ENCODE peak calls at places on chromosomes 6 and 20, in nine cellular contexts. One of them, this sample, is unnamed. For H3K4me1, the result is how much of the 10 kb centered on the place peaks cover.

GRCh38 chr6:96015791-96016776 is at the start of gene FUT9:
- DNase-seq in GM23248: no peak
- DNase-seq in mucosa of descending colon: peak
- DNase-seq in cardiac muscle cell: peak
- DNase-seq in heart right ventricle: no peak
- DNase-seq in lower lobe of right lung: no peak
- DNase-seq in tibial artery: peak
- DNase-seq in MM.1S: peak
- DNase-seq in lung: no peak
- DNase-seq in this sample: no peak

GRCh38 chr6:166691199-166691598 is 64.1 kb upstream of the RPS6KA2 start:
- DNase-seq in GM23248: peak
- DNase-seq in mucosa of descending colon: no peak
- DNase-seq in cardiac muscle cell: peak
- DNase-seq in heart right ventricle: peak
- DNase-seq in lower lobe of right lung: no peak
- DNase-seq in tibial artery: no peak
- DNase-seq in MM.1S: no peak
- DNase-seq in lung: peak
- DNase-seq in this sample: no peak

GRCh38 chr6:43181942-43182860 is at the start of gene CUL9:
- DNase-seq in GM23248: peak
- DNase-seq in mucosa of descending colon: peak
- DNase-seq in cardiac muscle cell: peak
- DNase-seq in heart right ventricle: peak
- DNase-seq in lower lobe of right lung: peak
- DNase-seq in tibial artery: peak
- DNase-seq in MM.1S: peak
- DNase-seq in lung: peak
- DNase-seq in this sample: peak

GRCh38 chr20:47211036-47211435 is 145.5 kb downstream of the ZMYND8 start:
- DNase-seq in GM23248: no peak
- DNase-seq in mucosa of descending colon: no peak
- DNase-seq in cardiac muscle cell: no peak
- DNase-seq in heart right ventricle: no peak
- DNase-seq in lower lobe of right lung: no peak
- DNase-seq in tibial artery: no peak
- DNase-seq in MM.1S: no peak
- DNase-seq in lung: no peak
- DNase-seq in this sample: no peak

GRCh38 chr6:4125933-4126864 is 9.2 kb downstream of the ECI2 start:
- DNase-seq in GM23248: peak
- DNase-seq in mucosa of descending colon: no peak
- DNase-seq in cardiac muscle cell: no peak
- DNase-seq in heart right ventricle: no peak
- DNase-seq in lower lobe of right lung: no peak
- DNase-seq in tibial artery: no peak
- DNase-seq in MM.1S: no peak
- DNase-seq in lung: no peak
- DNase-seq in this sample: no peak

GRCh38 chr6:97175806-97176205 is 107.2 kb downstream of the MMS22L start:
- DNase-seq in GM23248: no peak
- DNase-seq in mucosa of descending colon: no peak
- DNase-seq in cardiac muscle cell: peak
- DNase-seq in heart right ventricle: no peak
- DNase-seq in lower lobe of right lung: no peak
- DNase-seq in tibial artery: no peak
- DNase-seq in MM.1S: no peak
- DNase-seq in lung: peak
- DNase-seq in this sample: no peak

GRCh38 chr6:42696526-42697267 is 25.7 kb downstream of the PRPH2 start:
- DNase-seq in GM23248: peak
- DNase-seq in mucosa of descending colon: no peak
- DNase-seq in cardiac muscle cell: no peak
- DNase-seq in heart right ventricle: no peak
- DNase-seq in lower lobe of right lung: no peak
- DNase-seq in tibial artery: no peak
- DNase-seq in MM.1S: no peak
- DNase-seq in lung: no peak
- DNase-seq in this sample: no peak

GRCh38 chr20:48975955-48976354 is 54.4 kb downstream of the ARFGEF2 start:
- DNase-seq in GM23248: no peak
- DNase-seq in mucosa of descending colon: no peak
- DNase-seq in cardiac muscle cell: no peak
- DNase-seq in heart right ventricle: no peak
- DNase-seq in lower lobe of right lung: no peak
- DNase-seq in tibial artery: no peak
- DNase-seq in MM.1S: no peak
- DNase-seq in lung: no peak
- DNase-seq in this sample: no peak

GRCh38 chr20:32674362-32674789 is 635 bp upstream of the C20orf203 start:
- DNase-seq in GM23248: peak
- DNase-seq in mucosa of descending colon: peak
- DNase-seq in cardiac muscle cell: peak
- DNase-seq in heart right ventricle: no peak
- DNase-seq in lower lobe of right lung: no peak
- DNase-seq in tibial artery: no peak
- DNase-seq in MM.1S: peak
- DNase-seq in lung: peak
- DNase-seq in this sample: no peak

GRCh38 chr6:125748534-125749111 is 809 bp upstream of the HEY2 start:
- DNase-seq in GM23248: peak
- DNase-seq in mucosa of descending colon: no peak
- DNase-seq in cardiac muscle cell: peak
- DNase-seq in heart right ventricle: no peak
- DNase-seq in lower lobe of right lung: no peak
- DNase-seq in tibial artery: no peak
- DNase-seq in MM.1S: no peak
- DNase-seq in lung: no peak
- DNase-seq in this sample: peak

GRCh38 chr20:60352580-60352979 is 394.4 kb downstream of the CDH26 start:
- DNase-seq in GM23248: no peak
- DNase-seq in mucosa of descending colon: no peak
- DNase-seq in cardiac muscle cell: no peak
- DNase-seq in heart right ventricle: no peak
- DNase-seq in lower lobe of right lung: no peak
- DNase-seq in tibial artery: no peak
- DNase-seq in MM.1S: no peak
- DNase-seq in lung: no peak
- DNase-seq in this sample: no peak

GRCh38 chr20:44695295-44696230 is 19.6 kb upstream of the CCN5 start:
- DNase-seq in GM23248: peak
- DNase-seq in mucosa of descending colon: no peak
- DNase-seq in cardiac muscle cell: no peak
- DNase-seq in heart right ventricle: no peak
- DNase-seq in lower lobe of right lung: no peak
- DNase-seq in tibial artery: peak
- DNase-seq in MM.1S: peak
- DNase-seq in lung: no peak
- DNase-seq in this sample: no peak

GRCh38 chr20:18679020-18679419 is 91.2 kb downstream of the DTD1 start:
- DNase-seq in GM23248: peak
- DNase-seq in mucosa of descending colon: no peak
- DNase-seq in cardiac muscle cell: no peak
- DNase-seq in heart right ventricle: no peak
- DNase-seq in lower lobe of right lung: no peak
- DNase-seq in tibial artery: no peak
- DNase-seq in MM.1S: peak
- DNase-seq in lung: no peak
- DNase-seq in this sample: no peak

GRCh38 chr20:26218301-26218700 is 521.6 kb upstream of the ZNF337 start:
- DNase-seq in GM23248: peak
- DNase-seq in mucosa of descending colon: no peak
- DNase-seq in cardiac muscle cell: no peak
- DNase-seq in heart right ventricle: no peak
- DNase-seq in lower lobe of right lung: no peak
- DNase-seq in tibial artery: no peak
- DNase-seq in MM.1S: no peak
- DNase-seq in lung: no peak
- DNase-seq in this sample: no peak

GRCh38 chr6:24425091-24425490 is 22.4 kb downstream of the MRS2 start:
- DNase-seq in GM23248: no peak
- DNase-seq in mucosa of descending colon: no peak
- DNase-seq in cardiac muscle cell: no peak
- DNase-seq in heart right ventricle: no peak
- DNase-seq in lower lobe of right lung: no peak
- DNase-seq in tibial artery: no peak
- DNase-seq in MM.1S: no peak
- DNase-seq in lung: no peak
- DNase-seq in this sample: no peak
- H3K4me1 ChIP-seq in GM23248: under half
- H3K4me1 ChIP-seq in mucosa of descending colon: under half
- H3K4me1 ChIP-seq in cardiac muscle cell: under half
- H3K4me1 ChIP-seq in heart right ventricle: under half
- H3K4me1 ChIP-seq in lower lobe of right lung: under half
- H3K4me1 ChIP-seq in tibial artery: under half
- H3K4me1 ChIP-seq in MM.1S: under half
- H3K4me1 ChIP-seq in lung: under half
- H3K4me1 ChIP-seq in this sample: under half

GRCh38 chr20:10790013-10790412 is 116.2 kb upstream of the JAG1 start:
- DNase-seq in GM23248: no peak
- DNase-seq in mucosa of descending colon: no peak
- DNase-seq in cardiac muscle cell: no peak
- DNase-seq in heart right ventricle: no peak
- DNase-seq in lower lobe of right lung: no peak
- DNase-seq in tibial artery: no peak
- DNase-seq in MM.1S: no peak
- DNase-seq in lung: no peak
- DNase-seq in this sample: no peak
- H3K4me1 ChIP-seq in GM23248: under half
- H3K4me1 ChIP-seq in mucosa of descending colon: under half
- H3K4me1 ChIP-seq in cardiac muscle cell: under half
- H3K4me1 ChIP-seq in heart right ventricle: under half
- H3K4me1 ChIP-seq in lower lobe of right lung: under half
- H3K4me1 ChIP-seq in tibial artery: under half
- H3K4me1 ChIP-seq in MM.1S: under half
- H3K4me1 ChIP-seq in lung: under half
- H3K4me1 ChIP-seq in this sample: under half

GRCh38 chr6:35490821-35491557 is 5.9 kb downstream of the TEAD3 start:
- DNase-seq in GM23248: no peak
- DNase-seq in mucosa of descending colon: no peak
- DNase-seq in cardiac muscle cell: no peak
- DNase-seq in heart right ventricle: no peak
- DNase-seq in lower lobe of right lung: no peak
- DNase-seq in tibial artery: no peak
- DNase-seq in MM.1S: no peak
- DNase-seq in lung: no peak
- DNase-seq in this sample: no peak
- H3K4me1 ChIP-seq in GM23248: under half
- H3K4me1 ChIP-seq in mucosa of descending colon: half or more
- H3K4me1 ChIP-seq in cardiac muscle cell: half or more
- H3K4me1 ChIP-seq in heart right ventricle: half or more
- H3K4me1 ChIP-seq in lower lobe of right lung: half or more
- H3K4me1 ChIP-seq in tibial artery: half or more
- H3K4me1 ChIP-seq in MM.1S: under half
- H3K4me1 ChIP-seq in lung: under half
- H3K4me1 ChIP-seq in this sample: under half

GRCh38 chr6:2634151-2634964 is 116.4 kb downstream of the MYLK4 start:
- DNase-seq in GM23248: peak
- DNase-seq in mucosa of descending colon: peak
- DNase-seq in cardiac muscle cell: peak
- DNase-seq in heart right ventricle: peak
- DNase-seq in lower lobe of right lung: peak
- DNase-seq in tibial artery: peak
- DNase-seq in MM.1S: peak
- DNase-seq in lung: peak
- DNase-seq in this sample: peak
- H3K4me1 ChIP-seq in GM23248: under half
- H3K4me1 ChIP-seq in mucosa of descending colon: under half
- H3K4me1 ChIP-seq in cardiac muscle cell: under half
- H3K4me1 ChIP-seq in heart right ventricle: under half
- H3K4me1 ChIP-seq in lower lobe of right lung: under half
- H3K4me1 ChIP-seq in tibial artery: half or more
- H3K4me1 ChIP-seq in MM.1S: under half
- H3K4me1 ChIP-seq in lung: under half
- H3K4me1 ChIP-seq in this sample: under half

GRCh38 chr6:31737315-31738047 is 1.2 kb upstream of the CLIC1 start:
- DNase-seq in GM23248: no peak
- DNase-seq in mucosa of descending colon: peak
- DNase-seq in cardiac muscle cell: peak
- DNase-seq in heart right ventricle: peak
- DNase-seq in lower lobe of right lung: no peak
- DNase-seq in tibial artery: no peak
- DNase-seq in MM.1S: no peak
- DNase-seq in lung: no peak
- DNase-seq in this sample: no peak

GRCh38 chr6:31734247-31734702 is 2.1 kb downstream of the CLIC1 start:
- DNase-seq in GM23248: no peak
- DNase-seq in mucosa of descending colon: no peak
- DNase-seq in cardiac muscle cell: no peak
- DNase-seq in heart right ventricle: no peak
- DNase-seq in lower lobe of right lung: no peak
- DNase-seq in tibial artery: no peak
- DNase-seq in MM.1S: no peak
- DNase-seq in lung: no peak
- DNase-seq in this sample: no peak

GRCh38 chr6:31734703-31735500 is 1.4 kb downstream of the CLIC1 start:
- DNase-seq in GM23248: peak
- DNase-seq in mucosa of descending colon: peak
- DNase-seq in cardiac muscle cell: peak
- DNase-seq in heart right ventricle: peak
- DNase-seq in lower lobe of right lung: peak
- DNase-seq in tibial artery: peak
- DNase-seq in MM.1S: peak
- DNase-seq in lung: peak
- DNase-seq in this sample: peak

GRCh38 chr6:31736768-31737314 is 511 bp upstream of the CLIC1 start:
- DNase-seq in GM23248: peak
- DNase-seq in mucosa of descending colon: peak
- DNase-seq in cardiac muscle cell: no peak
- DNase-seq in heart right ventricle: no peak
- DNase-seq in lower lobe of right lung: no peak
- DNase-seq in tibial artery: no peak
- DNase-seq in MM.1S: no peak
- DNase-seq in lung: no peak
- DNase-seq in this sample: no peak

DNA sequence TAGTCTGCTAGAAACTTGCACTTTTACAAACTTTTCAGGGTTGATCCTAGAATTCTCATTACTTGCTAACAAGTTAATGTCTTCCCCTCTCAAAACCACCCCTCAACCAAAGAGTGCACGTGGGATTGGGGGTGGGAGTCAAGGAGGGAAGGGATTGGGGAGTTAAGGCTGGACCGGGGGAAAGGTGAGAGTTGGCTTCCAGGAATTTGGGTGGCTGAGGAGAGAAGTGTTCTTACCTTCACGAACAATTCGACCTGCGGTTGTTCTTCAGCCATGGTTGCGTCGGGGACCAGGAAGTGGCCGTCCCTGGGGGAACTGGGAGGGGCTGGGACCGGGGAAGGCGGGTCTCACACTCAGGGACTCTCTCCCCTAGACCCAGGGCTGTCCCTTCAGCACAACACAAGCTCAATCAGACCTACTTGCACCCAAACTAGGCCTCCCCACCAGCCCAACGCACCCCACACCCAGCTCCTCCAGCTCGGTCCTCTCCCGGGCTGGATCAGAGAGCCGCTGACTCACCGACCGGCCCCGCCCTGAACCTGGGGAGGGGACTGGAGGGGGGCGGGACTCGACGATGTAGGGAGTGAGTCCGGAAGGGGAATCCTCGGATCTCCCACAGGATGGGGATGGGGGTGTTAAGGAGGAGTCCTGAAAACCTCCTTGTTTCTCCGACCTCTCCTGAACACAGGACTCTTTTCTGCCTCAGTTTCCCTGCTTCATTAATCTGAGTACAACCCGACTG is at the start of gene CLIC1:
- DNase-seq in GM23248: peak
- DNase-seq in mucosa of descending colon: peak
- DNase-seq in cardiac muscle cell: peak
- DNase-seq in heart right ventricle: peak
- DNase-seq in lower lobe of right lung: peak
- DNase-seq in tibial artery: peak
- DNase-seq in MM.1S: peak
- DNase-seq in lung: peak
- DNase-seq in this sample: peak
- H3K4me1 ChIP-seq in GM23248: under half
- H3K4me1 ChIP-seq in mucosa of descending colon: under half
- H3K4me1 ChIP-seq in cardiac muscle cell: under half
- H3K4me1 ChIP-seq in heart right ventricle: half or more
- H3K4me1 ChIP-seq in lower lobe of right lung: half or more
- H3K4me1 ChIP-seq in tibial artery: under half
- H3K4me1 ChIP-seq in MM.1S: under half
- H3K4me1 ChIP-seq in lung: under half
- H3K4me1 ChIP-seq in this sample: under half

This sample was measured in right lobe of liver.